ENCODE peak calls at places on chromosomes 6 and 20, in five cellular contexts. I, L, U, V and C are unnamed samples.

GRCh38 chr20:43507150-43508080 is at the start of gene L3MBTL1:
- DNase-seq in I (no peak), V (peak), U (no peak), L (peak), C (no peak)

GRCh38 chr6:20755631-20756030 is 221.4 kb downstream of the CDKAL1 start:
- DNase-seq in L (no peak), U (no peak), I (no peak), V (no peak), C (no peak)

GRCh38 chr6:125718109-125718508 is 31.3 kb upstream of the HEY2 start:
- DNase-seq in I (no peak), V (no peak), L (no peak), U (no peak), C (no peak)

GRCh38 chr6:151814614-151815013 is 7.1 kb downstream of the ESR1 start:
- DNase-seq in V (no peak), U (no peak), I (no peak), L (no peak), C (no peak)

GRCh38 chr6:126040826-126041225 is 54.5 kb downstream of the TRMT11 start:
- DNase-seq in I (no peak), U (no peak), L (peak), V (peak), C (peak)

GRCh38 chr20:51914758-51915157 is 112.4 kb upstream of the SALL4 start:
- DNase-seq in U (no peak), L (no peak), V (no peak), I (no peak), C (no peak)

GRCh38 chr6:113457156-113457555 is 400.0 kb upstream of the MARCKS start:
- DNase-seq in V (no peak), U (no peak), L (no peak), I (no peak), C (no peak)

GRCh38 chr6:30743099-30744053 is 889 bp upstream of the FLOT1 start:
- DNase-seq in I (no peak), L (peak), V (no peak), U (no peak), C (no peak)

GRCh38 chr20:24762791-24763350 is 186.2 kb upstream of the CST7 start:
- DNase-seq in L (no peak), I (peak), V (peak), U (no peak), C (no peak)

GRCh38 chr6:88842320-88842719 is 121.1 kb downstream of the RNGTT start:
- DNase-seq in L (no peak), U (no peak), V (no peak), I (no peak), C (no peak)

GRCh38 chr6:137056121-137056880 is 11.5 kb upstream of the IL20RA start:
- DNase-seq in U (no peak), V (no peak), I (no peak), L (no peak), C (no peak)

GRCh38 chr6:3233321-3233720 is 5.9 kb upstream of the TUBB2B start:
- DNase-seq in V (no peak), I (no peak), U (no peak), L (no peak), C (no peak)

GRCh38 chr6:25768566-25768965 is 14.0 kb downstream of the SLC17A4 start:
- DNase-seq in L (no peak), V (no peak), I (no peak), U (no peak), C (no peak)

GRCh38 chr6:89050155-89050554 is 30.4 kb upstream of the PNRC1 start:
- DNase-seq in U (peak), L (peak), V (no peak), I (peak), C (peak)

GRCh38 chr6:35092362-35093117 is 48.6 kb downstream of the TCP11 start:
- DNase-seq in L (peak), V (no peak), U (peak), I (no peak), C (no peak)

GRCh38 chr20:22984611-22985010 is 50.5 kb upstream of the SSTR4 start:
- DNase-seq in L (no peak), U (no peak), V (no peak), I (no peak), C (peak)

GRCh38 chr6:57432919-57433684 is 115.7 kb downstream of the PRIM2 start:
- DNase-seq in U (no peak), L (no peak), I (no peak), V (no peak), C (no peak)

GRCh38 chr6:45420909-45421699 is 43.4 kb upstream of the SUPT3H start:
- DNase-seq in U (no peak), I (no peak), L (no peak), V (no peak), C (no peak)

GRCh38 chr6:133701633-133702331 is 187.1 kb upstream of the TCF21 start:
- DNase-seq in L (no peak), I (no peak), V (no peak), U (no peak), C (no peak)

GRCh38 chr20:58706975-58707681 is 14.5 kb downstream of the NPEPL1 start:
- DNase-seq in U (peak), V (no peak), L (peak), I (no peak), C (no peak)

GRCh38 chr6:94511502-94512088 is 1065.7 kb upstream of the MANEA start:
- DNase-seq in U (no peak), L (no peak), I (no peak), V (no peak), C (no peak)

GRCh38 chr6:40343887-40344565 is 243.1 kb downstream of the LRFN2 start:
- DNase-seq in V (peak), L (no peak), U (peak), I (peak), C (no peak)

GRCh38 chr6:34743625-34744293 is 13.5 kb upstream of the SNRPC start:
- DNase-seq in U (no peak), I (no peak), V (no peak), L (no peak), C (no peak)

GRCh38 chr6:137661601-137662000 is 167.4 kb upstream of the OLIG3 start:
- DNase-seq in I (no peak), U (no peak), V (no peak), L (no peak), C (no peak)

GRCh38 chr6:56339524-56339923 is 92.1 kb upstream of the COL21A1 start:
- DNase-seq in U (no peak), I (no peak), L (no peak), V (no peak), C (no peak)

GRCh38 chr20:50693001-50693400 is 1.7 kb upstream of the RIPOR3 start:
- DNase-seq in V (no peak), I (no peak), L (no peak), U (no peak), C (no peak)

GRCh38 chr20:50242863-50243609 is 52.4 kb downstream of the CEBPB start:
- DNase-seq in U (no peak), V (peak), L (peak), I (no peak), C (no peak)

GRCh38 chr6:158411998-158412397 is 99.7 kb downstream of the TULP4 start:
- DNase-seq in U (no peak), L (no peak), I (no peak), V (no peak), C (no peak)

GRCh38 chr20:47546184-47547033 is 44.7 kb downstream of the NCOA3 start:
- DNase-seq in I (no peak), U (no peak), L (no peak), V (no peak), C (no peak)

GRCh38 chr20:23193985-23194384 is 107.9 kb upstream of the CD93 start:
- DNase-seq in U (no peak), I (no peak), V (no peak), L (no peak), C (peak)

DNA sequence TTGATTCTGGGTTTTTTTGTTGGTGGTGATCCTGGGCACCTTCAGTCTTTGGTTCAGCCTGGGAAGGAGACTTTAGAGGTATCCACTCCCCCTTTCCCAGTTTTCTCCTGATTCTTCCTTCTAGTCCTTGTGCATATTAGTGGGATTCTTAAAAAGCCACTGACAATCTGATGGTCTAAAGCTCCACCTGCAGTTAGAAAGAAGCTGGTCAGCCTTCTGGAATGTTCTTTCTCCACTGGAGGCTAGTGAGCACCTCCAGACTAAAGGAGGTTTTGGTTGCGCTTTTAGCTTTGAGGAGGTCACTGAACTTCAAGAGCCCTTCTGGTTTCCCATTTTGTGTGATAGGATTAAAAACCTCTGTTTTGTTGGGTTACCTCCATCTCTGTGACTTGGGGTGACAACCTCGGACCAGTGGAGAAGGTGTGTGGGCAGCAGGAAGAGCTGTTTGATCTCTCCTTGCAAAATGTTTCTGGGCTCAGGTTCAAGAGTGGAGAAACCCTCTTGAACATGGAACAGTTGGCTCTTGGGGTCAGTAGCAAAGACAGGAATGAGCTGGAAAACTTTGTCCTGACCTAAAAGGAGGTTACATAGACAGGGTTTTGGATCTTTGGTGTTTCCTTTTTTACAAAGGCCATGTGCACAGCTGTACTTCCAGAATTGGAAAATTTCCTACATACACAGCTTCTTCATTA is 29.0 kb downstream of the JARID2 start:
- DNase-seq in L (no peak), I (no peak), V (no peak), U (no peak), C (no peak)
- TF ChIP-seq CTCF in L (no peak), I (no peak), V (no peak), U (no peak), C (no peak)

DNA sequence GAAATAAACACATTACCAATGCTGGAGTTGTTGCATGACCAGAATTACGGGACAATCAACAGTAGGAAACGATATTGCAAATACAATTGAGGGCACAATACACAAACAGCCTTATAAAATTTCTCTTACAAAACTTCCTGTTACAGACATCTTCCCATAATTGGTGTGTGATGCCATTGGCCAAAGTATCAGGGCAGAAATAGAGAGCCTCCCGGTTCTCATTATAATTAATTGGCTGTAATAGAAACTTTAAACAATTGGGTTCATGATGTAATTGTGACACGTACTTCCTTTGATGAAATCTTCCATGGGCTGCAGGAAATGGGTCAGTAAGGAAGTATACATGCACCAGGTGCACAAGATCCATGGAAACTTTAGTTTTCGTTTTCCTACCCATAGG is 40.3 kb upstream of the RALGAPA2 start:
- DNase-seq in I (peak), L (no peak), V (no peak), U (no peak), C (peak)
- TF ChIP-seq POLR2AphosphoS5 in I (no peak), L (no peak), V (no peak), U (no peak), C (no peak)

GRCh38 chr6:47733879-47734558 is 35.6 kb downstream of the ADGRF4 start:
- DNase-seq in V (no peak), U (no peak), I (no peak), L (no peak), C (peak)
- TF ChIP-seq CTCF in V (no peak), U (peak), I (peak), L (peak), C (no peak)

GRCh38 chr6:71404967-71405278 is 116.3 kb downstream of the OGFRL1 start:
- DNase-seq in L (no peak), U (no peak), V (no peak), I (no peak), C (no peak)
- TF ChIP-seq POLR2AphosphoS5 in L (no peak), U (no peak), V (no peak), I (no peak), C (no peak)

GRCh38 chr6:168908887-168909286 is 344.8 kb downstream of the THBS2 start:
- DNase-seq in I (no peak), L (no peak), U (no peak), V (no peak), C (no peak)
- TF ChIP-seq CTCF in I (peak), L (no peak), U (no peak), V (no peak), C (no peak)

GRCh38 chr6:121652726-121653623 is 217.5 kb downstream of the GJA1 start:
- DNase-seq in L (peak), V (no peak), I (no peak), U (no peak), C (no peak)
- TF ChIP-seq POLR2AphosphoS5 in L (peak), V (peak), I (peak), U (peak), C (no peak)

GRCh38 chr6:43120938-43121913 is 45.1 kb downstream of the PTK7 start:
- DNase-seq in U (peak), L (peak), I (peak), V (no peak), C (no peak)
- TF ChIP-seq CTCF in U (no peak), L (no peak), I (no peak), V (no peak), C (no peak)

GRCh38 chr6:100446922-100447899 is 17.5 kb downstream of the SIM1 start:
- DNase-seq in I (no peak), V (no peak), L (no peak), U (no peak), C (no peak)
- TF ChIP-seq POLR2AphosphoS5 in I (no peak), V (no peak), L (no peak), U (no peak), C (no peak)